ENCODE peak calls at places on chromosome X, in five cellular contexts. Q is SK-N-SH; G is stimulated activated CD4-positive, alpha-beta T cell treated with anti-CD3 and anti-CD28 coated beads, Interleukin-2, amount 100 ng/mL, for 48 hours; W is nephron progenitor cell; L is Peyer's patch. N is an unnamed sample.
A peak's percentile ranks its signal among the peaks of the same experiment; 100 is the strongest.

GRCh38 chrX:143994206-143994605 is 110.3 kb downstream of the UBE2NL start:
- DNase-seq in G (no peak), L (no peak), W (no peak), Q (no peak), N (no peak)

GRCh38 chrX:55710701-55711100 is 6.8 kb upstream of the RRAGB start:
- DNase-seq in G (no peak), Q (no peak), W (no peak), L (no peak), N (no peak)

GRCh38 chrX:106220177-106220576 is 52.1 kb downstream of the PWWP3B start:
- DNase-seq in W (no peak), G (no peak), L (no peak), Q (no peak), N (no peak)

GRCh38 chrX:74449322-74449936 is 28.1 kb downstream of the SLC16A2 start:
- DNase-seq in Q (no peak), W (no peak), L (no peak), G (no peak), N (no peak)

GRCh38 chrX:17967888-17968287 is 106.8 kb upstream of the RAI2 start:
- DNase-seq in G (no peak), Q (no peak), L (no peak), W (no peak), N (no peak)

GRCh38 chrX:12921886-12922599 is 15.6 kb downstream of the TLR8 start:
- DNase-seq in W (no peak), G (no peak), L (no peak), Q (no peak), N (no peak)

GRCh38 chrX:73823473-73824004 is 260.5 kb downstream of the CHIC1 start:
- DNase-seq in L (no peak), W (no peak), G (no peak), Q (no peak), N (no peak)

GRCh38 chrX:25524150-25524549 is 508.4 kb upstream of the ARX start:
- DNase-seq in G (no peak), W (no peak), L (no peak), Q (no peak), N (no peak)

GRCh38 chrX:150365051-150365952 is 2.2 kb downstream of the MAMLD1 start:
- DNase-seq in W (peak; percentile 74), Q (peak; percentile 78), G (peak; percentile 42), L (peak; percentile 75), N (peak; percentile 29)